ENCODE peak calls at places on chromosomes 6 and 20, in six cellular contexts. One of them, this sample, is unnamed.
A peak's percentile ranks its signal among the peaks of the same experiment; 100 is the strongest.

GRCh38 chr20:52410182-52410647 is 218.6 kb upstream of the ZFP64 start:
- DNase-seq in pancreas: no peak
- DNase-seq in HAP-1: no peak
- DNase-seq in fibroblast of lung: peak; percentile 77
- DNase-seq in heart right ventricle: peak; percentile 7
- DNase-seq in mucosa of descending colon: no peak
- DNase-seq in this sample: no peak

GRCh38 chr6:170480045-170480714 is 72.9 kb downstream of the PSMB1 start:
- DNase-seq in pancreas: no peak
- DNase-seq in HAP-1: no peak
- DNase-seq in fibroblast of lung: no peak
- DNase-seq in heart right ventricle: peak; percentile 32
- DNase-seq in mucosa of descending colon: no peak
- DNase-seq in this sample: no peak

GRCh38 chr6:101666256-101666655 is 272.7 kb downstream of the GRIK2 start:
- DNase-seq in pancreas: no peak
- DNase-seq in HAP-1: no peak
- DNase-seq in fibroblast of lung: peak; percentile 94
- DNase-seq in heart right ventricle: no peak
- DNase-seq in mucosa of descending colon: no peak
- DNase-seq in this sample: no peak

GRCh38 chr6:162690158-162690557 is 37.4 kb downstream of the PRKN start:
- DNase-seq in pancreas: no peak
- DNase-seq in HAP-1: no peak
- DNase-seq in fibroblast of lung: no peak
- DNase-seq in heart right ventricle: no peak
- DNase-seq in mucosa of descending colon: no peak
- DNase-seq in this sample: no peak

GRCh38 chr6:142881290-142881689 is 63.7 kb downstream of the HIVEP2 start:
- DNase-seq in pancreas: no peak
- DNase-seq in HAP-1: no peak
- DNase-seq in fibroblast of lung: no peak
- DNase-seq in heart right ventricle: no peak
- DNase-seq in mucosa of descending colon: no peak
- DNase-seq in this sample: no peak

GRCh38 chr6:122789862-122790739 is 1.0 kb downstream of the SMPDL3A start:
- DNase-seq in pancreas: peak; percentile 44
- DNase-seq in HAP-1: no peak
- DNase-seq in fibroblast of lung: peak; percentile 33
- DNase-seq in heart right ventricle: no peak
- DNase-seq in mucosa of descending colon: no peak
- DNase-seq in this sample: no peak

GRCh38 chr20:54405540-54405939 is 69.9 kb upstream of the DOK5 start:
- DNase-seq in pancreas: no peak
- DNase-seq in HAP-1: no peak
- DNase-seq in fibroblast of lung: no peak
- DNase-seq in heart right ventricle: no peak
- DNase-seq in mucosa of descending colon: no peak
- DNase-seq in this sample: no peak

GRCh38 chr6:148986608-148987007 is 239.8 kb downstream of the UST start:
- DNase-seq in pancreas: no peak
- DNase-seq in HAP-1: no peak
- DNase-seq in fibroblast of lung: no peak
- DNase-seq in heart right ventricle: no peak
- DNase-seq in mucosa of descending colon: no peak
- DNase-seq in this sample: no peak

GRCh38 chr20:56554869-56555268 is 21.8 kb downstream of the FAM209B start:
- DNase-seq in pancreas: no peak
- DNase-seq in HAP-1: peak; percentile 74
- DNase-seq in fibroblast of lung: peak; percentile 98
- DNase-seq in heart right ventricle: peak; percentile 81
- DNase-seq in mucosa of descending colon: no peak
- DNase-seq in this sample: peak; percentile 29

GRCh38 chr6:136550330-136551071 is at the start of gene MAP7:
- DNase-seq in pancreas: peak; percentile 97
- DNase-seq in HAP-1: peak; percentile 87
- DNase-seq in fibroblast of lung: peak; percentile 27
- DNase-seq in heart right ventricle: peak; percentile 29
- DNase-seq in mucosa of descending colon: peak; percentile 91
- DNase-seq in this sample: peak; percentile 82

DNA sequence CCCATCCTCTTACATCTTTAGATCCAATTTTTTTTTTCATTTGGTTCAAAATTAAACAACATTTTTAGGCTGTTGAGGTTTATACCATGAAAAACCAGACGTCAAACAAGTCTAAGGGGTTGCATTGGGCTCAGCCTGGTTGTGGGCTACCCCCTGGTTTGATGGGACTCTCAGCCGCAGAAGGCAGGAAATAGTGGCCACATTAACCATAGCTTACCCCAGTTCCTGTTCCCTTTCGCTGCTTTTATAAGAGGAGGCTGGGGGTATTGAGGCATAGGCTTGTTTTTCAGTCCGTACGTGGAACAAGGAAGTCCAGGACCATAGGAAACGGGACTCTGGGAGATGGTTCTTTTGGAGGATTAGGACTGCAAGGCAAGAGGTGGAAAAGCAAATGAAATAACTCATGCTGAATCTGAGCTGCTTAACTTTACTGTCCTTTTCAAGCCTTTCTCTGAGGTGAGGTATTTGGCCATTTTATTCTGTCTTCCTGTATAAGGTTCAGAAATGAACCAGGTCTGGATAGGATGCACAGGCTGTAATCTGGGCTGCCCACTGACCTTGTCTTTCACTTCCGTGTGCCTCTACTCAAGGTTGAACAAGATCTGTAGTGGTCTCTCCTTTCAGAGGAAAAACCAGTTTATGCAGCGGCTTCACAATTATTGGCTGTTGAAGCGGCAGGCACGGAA is 7.7 kb downstream of the BRPF3 start:
- DNase-seq in pancreas: no peak
- DNase-seq in HAP-1: no peak
- DNase-seq in fibroblast of lung: no peak
- DNase-seq in heart right ventricle: no peak
- DNase-seq in mucosa of descending colon: no peak
- DNase-seq in this sample: no peak
- H3K36me3 ChIP-seq in pancreas: peaks cover 9% of the 10 kb centered on the region
- H3K36me3 ChIP-seq in HAP-1: peaks cover 73% of the 10 kb centered on the region
- H3K36me3 ChIP-seq in fibroblast of lung: peaks cover 20% of the 10 kb centered on the region
- H3K36me3 ChIP-seq in heart right ventricle: peaks cover 91% of the 10 kb centered on the region
- H3K36me3 ChIP-seq in mucosa of descending colon: peaks cover 3% of the 10 kb centered on the region
- H3K36me3 ChIP-seq in this sample: peaks cover 98% of the 10 kb centered on the region

GRCh38 chr20:46062621-46063020 is 27.1 kb downstream of the NCOA5 start:
- DNase-seq in pancreas: no peak
- DNase-seq in HAP-1: no peak
- DNase-seq in fibroblast of lung: no peak
- DNase-seq in heart right ventricle: no peak
- DNase-seq in mucosa of descending colon: no peak
- DNase-seq in this sample: no peak

GRCh38 chr20:46063652-46064054 is 26.1 kb downstream of the NCOA5 start:
- DNase-seq in pancreas: no peak
- DNase-seq in HAP-1: no peak
- DNase-seq in fibroblast of lung: no peak
- DNase-seq in heart right ventricle: no peak
- DNase-seq in mucosa of descending colon: no peak
- DNase-seq in this sample: no peak

GRCh38 chr20:46065691-46066090 is 24.1 kb downstream of the NCOA5 start:
- DNase-seq in pancreas: no peak
- DNase-seq in HAP-1: no peak
- DNase-seq in fibroblast of lung: no peak
- DNase-seq in heart right ventricle: no peak
- DNase-seq in mucosa of descending colon: no peak
- DNase-seq in this sample: no peak

GRCh38 chr20:46063151-46063550 is 26.6 kb downstream of the NCOA5 start:
- DNase-seq in pancreas: no peak
- DNase-seq in HAP-1: no peak
- DNase-seq in fibroblast of lung: no peak
- DNase-seq in heart right ventricle: no peak
- DNase-seq in mucosa of descending colon: no peak
- DNase-seq in this sample: no peak

GRCh38 chr20:46065006-46065405 is 24.8 kb downstream of the NCOA5 start:
- DNase-seq in pancreas: no peak
- DNase-seq in HAP-1: no peak
- DNase-seq in fibroblast of lung: no peak
- DNase-seq in heart right ventricle: no peak
- DNase-seq in mucosa of descending colon: no peak
- DNase-seq in this sample: no peak
- H3K36me3 ChIP-seq in pancreas: peaks cover 52% of the 10 kb centered on the region
- H3K36me3 ChIP-seq in HAP-1: peaks cover 55% of the 10 kb centered on the region
- H3K36me3 ChIP-seq in fibroblast of lung: peaks cover 15% of the 10 kb centered on the region
- H3K36me3 ChIP-seq in heart right ventricle: peaks cover 100% of the 10 kb centered on the region
- H3K36me3 ChIP-seq in mucosa of descending colon: peaks cover 49% of the 10 kb centered on the region
- H3K36me3 ChIP-seq in this sample: peaks cover 91% of the 10 kb centered on the region

DNA sequence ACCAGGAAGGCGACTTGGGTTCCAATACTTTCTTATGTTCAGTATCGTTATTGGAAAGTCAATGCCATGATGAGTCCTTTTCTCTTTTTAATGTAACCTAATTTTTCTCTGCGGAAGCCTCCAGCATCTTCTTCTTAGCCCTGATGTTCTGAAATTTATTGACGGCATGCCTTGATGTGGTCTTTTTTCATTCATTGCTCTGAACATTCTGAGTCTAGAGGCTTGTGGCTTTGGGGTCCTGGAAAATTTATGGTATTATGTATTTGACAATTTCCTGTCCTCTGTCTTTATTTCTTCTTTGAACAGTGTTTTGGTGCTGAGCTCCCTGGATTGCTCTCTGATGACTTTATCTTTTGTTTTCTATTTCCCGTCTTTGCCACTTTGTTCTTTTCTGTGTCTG is 28.7 kb upstream of the MAS1 start:
- DNase-seq in pancreas: no peak
- DNase-seq in HAP-1: no peak
- DNase-seq in fibroblast of lung: no peak
- DNase-seq in heart right ventricle: no peak
- DNase-seq in mucosa of descending colon: no peak
- DNase-seq in this sample: no peak
- H3K36me3 ChIP-seq in pancreas: no peaks in the 10 kb centered on the region
- H3K36me3 ChIP-seq in HAP-1: no peaks in the 10 kb centered on the region
- H3K36me3 ChIP-seq in fibroblast of lung: no peaks in the 10 kb centered on the region
- H3K36me3 ChIP-seq in heart right ventricle: no peaks in the 10 kb centered on the region
- H3K36me3 ChIP-seq in mucosa of descending colon: no peaks in the 10 kb centered on the region
- H3K36me3 ChIP-seq in this sample: no peaks in the 10 kb centered on the region

DNA sequence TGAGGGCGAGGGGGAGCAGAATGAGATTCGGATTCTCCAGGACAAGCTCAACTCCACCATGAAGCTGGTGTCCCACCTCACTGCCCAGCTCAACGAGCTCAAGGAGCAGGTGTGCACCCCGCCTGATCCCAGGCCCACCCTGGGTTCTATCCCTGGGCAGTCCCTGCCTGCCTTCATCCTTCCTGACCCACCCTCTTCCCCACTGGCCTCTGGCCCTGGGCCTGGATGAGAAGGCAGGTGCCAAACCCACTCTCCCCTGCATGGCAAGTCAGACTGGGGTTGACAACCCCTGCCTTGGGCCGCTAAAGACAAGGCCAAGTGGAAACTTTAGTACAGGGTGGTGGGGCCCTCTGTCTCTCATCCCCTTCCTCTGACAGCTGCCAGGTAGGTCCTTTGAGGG is 16.5 kb downstream of the UQCC2 start:
- DNase-seq in pancreas: no peak
- DNase-seq in HAP-1: no peak
- DNase-seq in fibroblast of lung: no peak
- DNase-seq in heart right ventricle: no peak
- DNase-seq in mucosa of descending colon: no peak
- DNase-seq in this sample: peak; percentile 41
- H3K36me3 ChIP-seq in pancreas: no peaks in the 10 kb centered on the region
- H3K36me3 ChIP-seq in HAP-1: peaks cover 91% of the 10 kb centered on the region
- H3K36me3 ChIP-seq in fibroblast of lung: peaks cover 27% of the 10 kb centered on the region
- H3K36me3 ChIP-seq in heart right ventricle: peaks cover 45% of the 10 kb centered on the region
- H3K36me3 ChIP-seq in mucosa of descending colon: peaks cover 7% of the 10 kb centered on the region
- H3K36me3 ChIP-seq in this sample: peaks cover 93% of the 10 kb centered on the region

GRCh38 chr6:16135078-16135477 is 6.2 kb downstream of the MYLIP start:
- DNase-seq in pancreas: no peak
- DNase-seq in HAP-1: no peak
- DNase-seq in fibroblast of lung: peak; percentile 10
- DNase-seq in heart right ventricle: no peak
- DNase-seq in mucosa of descending colon: no peak
- DNase-seq in this sample: no peak
- H3K36me3 ChIP-seq in pancreas: no peaks in the 10 kb centered on the region
- H3K36me3 ChIP-seq in HAP-1: peaks cover 37% of the 10 kb centered on the region
- H3K36me3 ChIP-seq in fibroblast of lung: no peaks in the 10 kb centered on the region
- H3K36me3 ChIP-seq in heart right ventricle: no peaks in the 10 kb centered on the region
- H3K36me3 ChIP-seq in mucosa of descending colon: no peaks in the 10 kb centered on the region
- H3K36me3 ChIP-seq in this sample: peaks cover 73% of the 10 kb centered on the region

DNA sequence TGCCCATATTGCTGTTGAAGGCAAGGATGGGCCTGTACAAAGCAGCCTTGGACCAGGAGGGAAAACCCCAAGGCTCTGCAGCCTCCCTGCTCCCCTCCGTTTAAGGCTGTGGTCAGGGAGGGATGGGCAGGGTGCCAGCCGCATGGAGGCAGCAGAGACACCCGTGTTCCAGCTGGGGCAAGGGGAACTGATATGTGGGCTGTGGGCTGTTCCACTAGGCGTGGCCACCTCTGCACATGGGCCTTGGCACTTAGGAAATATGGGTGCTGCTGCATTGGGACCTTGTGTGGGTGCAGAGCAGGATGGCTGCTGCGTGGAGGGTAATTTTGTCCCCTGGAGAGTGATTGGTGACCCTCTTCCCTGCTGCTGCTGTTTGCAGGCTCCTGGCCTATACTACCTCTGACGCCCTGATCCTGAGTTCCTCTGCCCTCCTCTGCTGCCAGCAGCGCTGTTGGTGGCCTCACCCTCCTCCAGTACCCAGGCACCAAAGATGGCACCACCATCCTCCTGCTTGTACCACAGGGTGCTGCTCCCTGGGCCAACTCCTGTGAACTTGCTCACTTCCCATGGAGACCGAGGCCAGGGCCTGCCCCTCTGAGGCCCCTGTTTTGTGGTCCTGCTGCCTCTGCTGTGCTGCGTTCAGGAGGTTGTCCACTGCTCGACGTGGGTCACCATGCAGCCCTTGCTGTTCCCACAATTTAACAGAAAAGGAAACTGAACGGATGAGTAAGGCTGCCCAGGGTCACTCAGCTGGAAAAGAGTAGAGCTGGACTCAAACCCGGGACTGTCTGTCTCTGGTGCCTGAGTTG is 35.3 kb downstream of the PANK2 start:
- DNase-seq in pancreas: no peak
- DNase-seq in HAP-1: no peak
- DNase-seq in fibroblast of lung: no peak
- DNase-seq in heart right ventricle: no peak
- DNase-seq in mucosa of descending colon: peak; percentile 61
- DNase-seq in this sample: no peak
- H3K36me3 ChIP-seq in pancreas: no peaks in the 10 kb centered on the region
- H3K36me3 ChIP-seq in HAP-1: peaks cover 57% of the 10 kb centered on the region
- H3K36me3 ChIP-seq in fibroblast of lung: peaks cover 14% of the 10 kb centered on the region
- H3K36me3 ChIP-seq in heart right ventricle: peaks cover 58% of the 10 kb centered on the region
- H3K36me3 ChIP-seq in mucosa of descending colon: no peaks in the 10 kb centered on the region
- H3K36me3 ChIP-seq in this sample: peaks cover 63% of the 10 kb centered on the region

DNA sequence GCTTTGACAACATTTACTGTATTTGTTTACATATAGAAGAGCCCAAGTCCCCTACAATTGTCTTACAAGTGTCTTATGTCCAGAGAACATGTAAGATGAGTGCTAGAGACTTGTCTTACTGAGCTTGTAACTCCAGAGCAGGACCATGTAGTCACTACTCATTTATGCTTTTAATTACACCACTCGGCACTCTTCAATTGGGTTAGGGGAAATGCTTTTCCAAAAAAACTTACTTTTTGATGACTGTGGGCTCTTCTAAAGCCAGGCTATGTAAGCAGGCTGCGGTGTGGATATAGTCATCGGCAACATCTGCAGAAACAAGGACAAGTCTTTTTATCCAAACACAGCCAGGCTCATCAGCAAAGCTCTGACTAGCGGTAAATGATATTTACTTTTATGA is 18.7 kb downstream of the SNX5 start:
- DNase-seq in pancreas: no peak
- DNase-seq in HAP-1: no peak
- DNase-seq in fibroblast of lung: no peak
- DNase-seq in heart right ventricle: no peak
- DNase-seq in mucosa of descending colon: no peak
- DNase-seq in this sample: no peak
- H3K36me3 ChIP-seq in pancreas: peaks cover 39% of the 10 kb centered on the region
- H3K36me3 ChIP-seq in HAP-1: peaks cover 100% of the 10 kb centered on the region
- H3K36me3 ChIP-seq in fibroblast of lung: peaks cover 31% of the 10 kb centered on the region
- H3K36me3 ChIP-seq in heart right ventricle: peaks cover 100% of the 10 kb centered on the region
- H3K36me3 ChIP-seq in mucosa of descending colon: peaks cover 15% of the 10 kb centered on the region
- H3K36me3 ChIP-seq in this sample: peaks cover 100% of the 10 kb centered on the region